ENCODE peak calls at places on chromosome 21, in ten cellular contexts. Y is heart left ventricle; L is cardiac muscle cell; P is stomach; Z is small intestine; M is AG04450; X is sigmoid colon; H is adrenal gland; T is CD4-positive, alpha-beta memory T cell; A is lung. W is an unnamed sample. For H3K27me3, the result is how much of the 10 kb centered on the place peaks cover.

GRCh38 chr21:23740463-23740862 is 1866.8 kb downstream of the MRPL39 start:
- DNase-seq in Y (no peak), L (no peak), P (no peak), Z (no peak), M (no peak), X (no peak), H (no peak), T (no peak), A (no peak), W (no peak)

GRCh38 chr21:30251781-30252180 is 31.0 kb downstream of the KRTAP24-1 start:
- DNase-seq in Y (no peak), L (no peak), P (no peak), Z (no peak), M (no peak), X (no peak), H (no peak), T (no peak), A (no peak), W (no peak)

GRCh38 chr21:36239585-36239984 is 80.4 kb upstream of the MORC3 start:
- DNase-seq in Y (no peak), L (no peak), P (no peak), Z (no peak), M (no peak), X (no peak), H (no peak), T (no peak), A (no peak), W (no peak)

GRCh38 chr21:8989883-8990325 is 1531.5 kb upstream of the TPTE start:
- DNase-seq in Y (no peak), L (no peak), P (no peak), Z (no peak), M (no peak), X (no peak), H (no peak), T (no peak), A (no peak), W (no peak)

GRCh38 chr21:34205811-34206635 is 132.6 kb downstream of the MRPS6 start:
- DNase-seq in Y (no peak), L (no peak), P (no peak), Z (no peak), M (no peak), X (no peak), H (no peak), T (no peak), A (no peak), W (no peak)

GRCh38 chr21:28761709-28762356 is 230.8 kb downstream of the LTN1 start:
- DNase-seq in Y (no peak), L (no peak), P (no peak), Z (no peak), M (no peak), X (no peak), H (no peak), T (no peak), A (no peak), W (no peak)

GRCh38 chr21:25371831-25372434 is 235.3 kb downstream of the MRPL39 start:
- DNase-seq in Y (no peak), L (no peak), P (no peak), Z (no peak), M (no peak), X (no peak), H (no peak), T (no peak), A (no peak), W (no peak)

GRCh38 chr21:31159808-31160207 is 121.5 kb upstream of the KRTAP19-8 start:
- DNase-seq in Y (no peak), L (no peak), P (no peak), Z (no peak), M (no peak), X (no peak), H (no peak), T (no peak), A (no peak), W (no peak)

GRCh38 chr21:30234643-30235042 is 18.7 kb upstream of the CLDN8 start:
- DNase-seq in Y (no peak), L (peak), P (no peak), Z (peak), M (no peak), X (no peak), H (no peak), T (no peak), A (no peak), W (no peak)

GRCh38 chr21:15050588-15051377 is 14.0 kb downstream of the NRIP1 start:
- DNase-seq in Y (no peak), L (no peak), P (no peak), Z (peak), M (no peak), X (no peak), H (no peak), T (no peak), A (no peak), W (no peak)

GRCh38 chr21:35344582-35344981 is 295.5 kb upstream of the RUNX1 start:
- DNase-seq in Y (no peak), L (no peak), P (no peak), Z (no peak), M (no peak), X (no peak), H (no peak), T (no peak), A (no peak), W (no peak)

GRCh38 chr21:32411366-32412161 is 942 bp upstream of the EVA1C start:
- DNase-seq in Y (peak), L (peak), P (peak), Z (peak), M (no peak), X (peak), H (peak), T (peak), A (peak), W (peak)

GRCh38 chr21:41170442-41170841 is 2.5 kb downstream of the BACE2 start:
- DNase-seq in Y (peak), L (peak), P (peak), Z (peak), M (no peak), X (no peak), H (no peak), T (no peak), A (peak), W (no peak)

GRCh38 chr21:25425156-25425555 is 182.1 kb downstream of the MRPL39 start:
- DNase-seq in Y (no peak), L (no peak), P (no peak), Z (no peak), M (no peak), X (no peak), H (no peak), T (no peak), A (no peak), W (no peak)

GRCh38 chr21:39467746-39468145 is 16.0 kb downstream of the SH3BGR start:
- DNase-seq in Y (no peak), L (no peak), P (no peak), Z (no peak), M (no peak), X (no peak), H (no peak), T (no peak), A (no peak), W (no peak)

GRCh38 chr21:34582506-34583150 is 32.3 kb downstream of the RCAN1 start:
- DNase-seq in Y (peak), L (peak), P (no peak), Z (no peak), M (peak), X (no peak), H (no peak), T (no peak), A (no peak), W (no peak)

GRCh38 chr21:33096426-33096825 is 26.5 kb downstream of the OLIG1 start:
- DNase-seq in Y (no peak), L (no peak), P (no peak), Z (no peak), M (no peak), X (no peak), H (no peak), T (no peak), A (no peak), W (no peak)

GRCh38 chr21:35373998-35374397 is 324.9 kb upstream of the RUNX1 start:
- DNase-seq in Y (no peak), L (no peak), P (no peak), Z (no peak), M (no peak), X (no peak), H (no peak), T (no peak), A (no peak), W (no peak)

GRCh38 chr21:39216290-39216689 is 33.0 kb upstream of the PSMG1 start:
- DNase-seq in Y (no peak), L (no peak), P (no peak), Z (no peak), M (no peak), X (no peak), H (no peak), T (no peak), A (no peak), W (no peak)

GRCh38 chr21:40706806-40707205 is 140.2 kb downstream of the DSCAM start:
- DNase-seq in Y (no peak), L (no peak), P (no peak), Z (no peak), M (no peak), X (no peak), H (no peak), T (no peak), A (no peak), W (no peak)

GRCh38 chr21:28454978-28455600 is 537.6 kb downstream of the LTN1 start:
- DNase-seq in Y (no peak), L (no peak), P (no peak), Z (no peak), M (no peak), X (no peak), H (no peak), T (no peak), A (no peak), W (no peak)

GRCh38 chr21:34959607-34960006 is 89.5 kb downstream of the RUNX1 start:
- DNase-seq in Y (no peak), L (no peak), P (no peak), Z (no peak), M (no peak), X (no peak), H (no peak), T (no peak), A (no peak), W (no peak)

GRCh38 chr21:34336245-34336644 is 27.6 kb upstream of the KCNE2 start:
- DNase-seq in Y (no peak), L (peak), P (no peak), Z (no peak), M (no peak), X (no peak), H (no peak), T (no peak), A (no peak), W (no peak)

GRCh38 chr21:33286600-33287456 is 20.7 kb downstream of the IL10RB start:
- DNase-seq in Y (peak), L (peak), P (peak), Z (peak), M (no peak), X (no peak), H (peak), T (no peak), A (peak), W (no peak)

GRCh38 chr21:25385912-25386474 is 221.3 kb downstream of the MRPL39 start:
- DNase-seq in Y (no peak), L (peak), P (peak), Z (peak), M (peak), X (no peak), H (peak), T (peak), A (no peak), W (peak)

GRCh38 chr21:39661121-39661520 is 48.4 kb downstream of the B3GALT5 start:
- DNase-seq in Y (no peak), L (no peak), P (no peak), Z (no peak), M (no peak), X (no peak), H (no peak), T (no peak), A (no peak), W (no peak)

GRCh38 chr21:37503848-37504467 is 137.4 kb downstream of the DYRK1A start:
- DNase-seq in Y (no peak), L (peak), P (no peak), Z (no peak), M (peak), X (no peak), H (no peak), T (no peak), A (no peak), W (no peak)

GRCh38 chr21:36381841-36382589 is 3.2 kb upstream of the CHAF1B start:
- DNase-seq in Y (no peak), L (peak), P (no peak), Z (peak), M (no peak), X (no peak), H (no peak), T (no peak), A (no peak), W (no peak)

GRCh38 chr21:37128069-37128468 is 55.0 kb downstream of the TTC3 start:
- DNase-seq in Y (no peak), L (no peak), P (no peak), Z (no peak), M (no peak), X (no peak), H (no peak), T (no peak), A (no peak), W (no peak)

GRCh38 chr21:37849703-37850102 is 66.6 kb downstream of the KCNJ6 start:
- DNase-seq in Y (no peak), L (peak), P (no peak), Z (no peak), M (peak), X (no peak), H (no peak), T (no peak), A (no peak), W (no peak)

GRCh38 chr21:33824156-33824941 is 91.3 kb downstream of the ATP5PO start:
- DNase-seq in Y (no peak), L (no peak), P (no peak), Z (peak), M (no peak), X (no peak), H (no peak), T (no peak), A (no peak), W (no peak)

GRCh38 chr21:20570824-20571232 is 427.4 kb upstream of the NCAM2 start:
- DNase-seq in Y (no peak), L (no peak), P (no peak), Z (no peak), M (no peak), X (no peak), H (no peak), T (no peak), A (no peak), W (no peak)

GRCh38 chr21:33063907-33064622 is 5.9 kb upstream of the OLIG1 start:
- DNase-seq in Y (no peak), L (no peak), P (no peak), Z (no peak), M (no peak), X (no peak), H (no peak), T (no peak), A (no peak), W (no peak)

GRCh38 chr21:35923971-35924370 is 136.4 kb downstream of the SETD4 start:
- DNase-seq in Y (no peak), L (no peak), P (no peak), Z (no peak), M (no peak), X (no peak), H (no peak), T (no peak), A (no peak), W (no peak)

GRCh38 chr21:17414766-17415165 is 98.1 kb upstream of the CXADR start:
- DNase-seq in Y (no peak), L (no peak), P (no peak), Z (no peak), M (no peak), X (no peak), H (no peak), T (no peak), A (no peak), W (no peak)

GRCh38 chr21:28875078-28875477 is 117.6 kb downstream of the LTN1 start:
- DNase-seq in Y (no peak), L (no peak), P (no peak), Z (no peak), M (no peak), X (no peak), H (no peak), T (no peak), A (no peak), W (no peak)

GRCh38 chr21:14382486-14382834 is 486 bp downstream of the HSPA13 start:
- DNase-seq in Y (peak), L (peak), P (no peak), Z (no peak), M (no peak), X (no peak), H (no peak), T (no peak), A (no peak), W (no peak)

GRCh38 chr21:38679531-38679930 is 126.2 kb upstream of the ETS2 start:
- DNase-seq in Y (no peak), L (peak), P (no peak), Z (no peak), M (no peak), X (no peak), H (no peak), T (no peak), A (no peak), W (no peak)

GRCh38 chr21:37249112-37249904 is 17.8 kb downstream of the VPS26C start:
- DNase-seq in Y (no peak), L (no peak), P (no peak), Z (no peak), M (no peak), X (no peak), H (no peak), T (no peak), A (no peak), W (no peak)

GRCh38 chr21:44350773-44351481 is 2.5 kb upstream of the TRPM2 start:
- DNase-seq in Y (no peak), L (no peak), P (no peak), Z (no peak), M (no peak), X (no peak), H (no peak), T (no peak), A (no peak), W (no peak)
- H3K27me3 ChIP-seq in Y (under half), L (under half), P (half or more), Z (under half), M (under half), X (half or more), H (under half), T (under half), A (under half), W (under half)

GRCh38 chr21:45228171-45228641 is 59.5 kb downstream of the POFUT2 start:
- DNase-seq in Y (no peak), L (peak), P (no peak), Z (no peak), M (peak), X (peak), H (peak), T (peak), A (no peak), W (peak)
- H3K27me3 ChIP-seq in Y (under half), L (under half), P (under half), Z (under half), M (under half), X (under half), H (under half), T (under half), A (under half), W (under half)

GRCh38 chr21:45248893-45249381 is 38.8 kb downstream of the POFUT2 start:
- DNase-seq in Y (no peak), L (peak), P (no peak), Z (no peak), M (no peak), X (peak), H (no peak), T (no peak), A (no peak), W (no peak)

GRCh38 chr21:45248301-45248892 is 39.3 kb downstream of the POFUT2 start:
- DNase-seq in Y (no peak), L (no peak), P (no peak), Z (no peak), M (no peak), X (no peak), H (no peak), T (no peak), A (no peak), W (no peak)

GRCh38 chr21:45250914-45251634 is 36.6 kb downstream of the POFUT2 start:
- DNase-seq in Y (no peak), L (no peak), P (no peak), Z (no peak), M (no peak), X (no peak), H (no peak), T (no peak), A (no peak), W (no peak)

GRCh38 chr21:45250272-45250671 is 37.4 kb downstream of the POFUT2 start:
- DNase-seq in Y (no peak), L (no peak), P (no peak), Z (no peak), M (no peak), X (no peak), H (no peak), T (no peak), A (no peak), W (no peak)

DNA sequence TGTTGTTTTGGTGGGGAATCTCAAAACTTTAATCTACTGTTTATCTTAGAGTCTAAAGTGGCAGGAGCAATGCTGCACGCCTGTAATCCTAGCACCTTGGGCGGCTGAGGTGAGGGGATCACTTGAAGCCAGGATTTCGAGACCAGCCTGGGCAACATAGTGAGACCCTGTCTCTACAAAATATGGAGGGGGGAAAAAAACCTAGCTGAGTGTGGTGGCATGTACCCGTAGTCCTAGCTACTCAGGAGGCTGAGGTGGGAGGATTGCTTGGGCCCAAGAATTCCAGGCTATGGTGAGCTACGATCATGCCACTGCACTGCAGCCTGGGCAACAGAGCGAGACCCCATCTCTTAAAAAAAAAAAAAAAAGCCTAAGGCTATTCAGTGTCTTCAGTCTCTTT is 38.1 kb downstream of the POFUT2 start:
- DNase-seq in Y (no peak), L (no peak), P (no peak), Z (no peak), M (no peak), X (no peak), H (no peak), T (no peak), A (no peak), W (no peak)
- H3K27me3 ChIP-seq in Y (under half), L (under half), P (half or more), Z (under half), M (under half), X (under half), H (under half), T (under half), A (under half), W (under half)

GRCh38 chr21:42654913-42655796 is 1.7 kb downstream of the PDE9A start:
- DNase-seq in Y (no peak), L (no peak), P (no peak), Z (no peak), M (no peak), X (no peak), H (no peak), T (no peak), A (no peak), W (no peak)
- H3K27me3 ChIP-seq in Y (under half), L (under half), P (half or more), Z (under half), M (under half), X (under half), H (under half), T (under half), A (under half), W (under half)